ENCODE peak calls at places on chromosomes 12 and 14, in eight cellular contexts. One of them, this sample, is unnamed. For H3K36me3, the result is how much of the 10 kb centered on the place peaks cover.

GRCh38 chr12:88736031-88736430 is 155.8 kb upstream of the KITLG start:
- DNase-seq in naive thymus-derived CD4-positive, alpha-beta T cell: no peak
- DNase-seq in uterus: no peak
- DNase-seq in neuronal stem cell: no peak
- DNase-seq in PC-3: no peak
- DNase-seq in SK-N-SH: no peak
- DNase-seq in psoas muscle: no peak
- DNase-seq in tibial nerve: no peak
- DNase-seq in this sample: no peak

GRCh38 chr12:13727707-13728147 is 253.7 kb downstream of the GRIN2B start:
- DNase-seq in tibial nerve: no peak
- DNase-seq in uterus: no peak
- DNase-seq in SK-N-SH: no peak
- DNase-seq in psoas muscle: no peak
- DNase-seq in PC-3: peak
- DNase-seq in neuronal stem cell: no peak
- DNase-seq in naive thymus-derived CD4-positive, alpha-beta T cell: no peak
- DNase-seq in this sample: no peak

GRCh38 chr12:90037740-90038139 is 329.1 kb upstream of the ATP2B1 start:
- DNase-seq in psoas muscle: no peak
- DNase-seq in tibial nerve: no peak
- DNase-seq in SK-N-SH: no peak
- DNase-seq in neuronal stem cell: no peak
- DNase-seq in uterus: no peak
- DNase-seq in PC-3: peak
- DNase-seq in naive thymus-derived CD4-positive, alpha-beta T cell: no peak
- DNase-seq in this sample: no peak

GRCh38 chr12:98595152-98595988 is 1.9 kb downstream of the SLC25A3 start:
- DNase-seq in SK-N-SH: no peak
- DNase-seq in uterus: no peak
- DNase-seq in PC-3: peak
- DNase-seq in tibial nerve: no peak
- DNase-seq in psoas muscle: no peak
- DNase-seq in neuronal stem cell: no peak
- DNase-seq in naive thymus-derived CD4-positive, alpha-beta T cell: peak
- DNase-seq in this sample: no peak

GRCh38 chr14:34043627-34044372 is 92.9 kb upstream of the EGLN3 start:
- DNase-seq in psoas muscle: no peak
- DNase-seq in PC-3: peak
- DNase-seq in SK-N-SH: no peak
- DNase-seq in tibial nerve: no peak
- DNase-seq in naive thymus-derived CD4-positive, alpha-beta T cell: no peak
- DNase-seq in neuronal stem cell: no peak
- DNase-seq in uterus: no peak
- DNase-seq in this sample: no peak

GRCh38 chr14:24280797-24281460 is 9.5 kb upstream of the RABGGTA start:
- DNase-seq in uterus: no peak
- DNase-seq in neuronal stem cell: no peak
- DNase-seq in psoas muscle: no peak
- DNase-seq in SK-N-SH: no peak
- DNase-seq in tibial nerve: no peak
- DNase-seq in naive thymus-derived CD4-positive, alpha-beta T cell: no peak
- DNase-seq in PC-3: no peak
- DNase-seq in this sample: no peak

GRCh38 chr12:104720346-104721064 is 237.6 kb downstream of the SLC41A2 start:
- DNase-seq in naive thymus-derived CD4-positive, alpha-beta T cell: peak
- DNase-seq in psoas muscle: no peak
- DNase-seq in SK-N-SH: no peak
- DNase-seq in uterus: no peak
- DNase-seq in tibial nerve: no peak
- DNase-seq in PC-3: no peak
- DNase-seq in neuronal stem cell: no peak
- DNase-seq in this sample: peak

GRCh38 chr12:5171701-5172100 is 128.0 kb downstream of the KCNA5 start:
- DNase-seq in tibial nerve: no peak
- DNase-seq in naive thymus-derived CD4-positive, alpha-beta T cell: no peak
- DNase-seq in psoas muscle: no peak
- DNase-seq in uterus: no peak
- DNase-seq in neuronal stem cell: peak
- DNase-seq in PC-3: peak
- DNase-seq in SK-N-SH: peak
- DNase-seq in this sample: no peak

GRCh38 chr14:67240168-67240932 is 885 bp upstream of the PALS1 start:
- DNase-seq in neuronal stem cell: no peak
- DNase-seq in uterus: peak
- DNase-seq in SK-N-SH: peak
- DNase-seq in psoas muscle: peak
- DNase-seq in PC-3: peak
- DNase-seq in naive thymus-derived CD4-positive, alpha-beta T cell: peak
- DNase-seq in tibial nerve: peak
- DNase-seq in this sample: no peak

GRCh38 chr14:63174760-63175191 is 29.5 kb upstream of the RHOJ start:
- DNase-seq in neuronal stem cell: peak
- DNase-seq in naive thymus-derived CD4-positive, alpha-beta T cell: no peak
- DNase-seq in tibial nerve: peak
- DNase-seq in psoas muscle: no peak
- DNase-seq in SK-N-SH: peak
- DNase-seq in uterus: no peak
- DNase-seq in PC-3: peak
- DNase-seq in this sample: no peak

GRCh38 chr14:96294246-96294645 is 38.2 kb downstream of the BDKRB1 start:
- DNase-seq in uterus: no peak
- DNase-seq in neuronal stem cell: no peak
- DNase-seq in SK-N-SH: no peak
- DNase-seq in tibial nerve: no peak
- DNase-seq in psoas muscle: no peak
- DNase-seq in naive thymus-derived CD4-positive, alpha-beta T cell: no peak
- DNase-seq in PC-3: no peak
- DNase-seq in this sample: no peak

GRCh38 chr12:124480469-124481256 is 86.7 kb downstream of the NCOR2 start:
- DNase-seq in uterus: peak
- DNase-seq in naive thymus-derived CD4-positive, alpha-beta T cell: no peak
- DNase-seq in psoas muscle: peak
- DNase-seq in neuronal stem cell: no peak
- DNase-seq in SK-N-SH: peak
- DNase-seq in tibial nerve: no peak
- DNase-seq in PC-3: peak
- DNase-seq in this sample: no peak

GRCh38 chr12:68939500-68939899 is 6.5 kb upstream of the CPM start:
- DNase-seq in tibial nerve: no peak
- DNase-seq in naive thymus-derived CD4-positive, alpha-beta T cell: no peak
- DNase-seq in psoas muscle: no peak
- DNase-seq in SK-N-SH: no peak
- DNase-seq in uterus: no peak
- DNase-seq in neuronal stem cell: no peak
- DNase-seq in PC-3: no peak
- DNase-seq in this sample: no peak

GRCh38 chr12:78095623-78096022 is 264.9 kb downstream of the NAV3 start:
- DNase-seq in psoas muscle: no peak
- DNase-seq in PC-3: peak
- DNase-seq in uterus: no peak
- DNase-seq in neuronal stem cell: no peak
- DNase-seq in SK-N-SH: no peak
- DNase-seq in tibial nerve: no peak
- DNase-seq in naive thymus-derived CD4-positive, alpha-beta T cell: no peak
- DNase-seq in this sample: no peak

GRCh38 chr12:71780207-71780822 is 25.7 kb downstream of the RAB21 start:
- DNase-seq in SK-N-SH: peak
- DNase-seq in neuronal stem cell: no peak
- DNase-seq in naive thymus-derived CD4-positive, alpha-beta T cell: peak
- DNase-seq in psoas muscle: no peak
- DNase-seq in tibial nerve: peak
- DNase-seq in uterus: no peak
- DNase-seq in PC-3: peak
- DNase-seq in this sample: peak

GRCh38 chr14:100297320-100298300 is 8.6 kb downstream of the SLC25A29 start:
- DNase-seq in SK-N-SH: peak
- DNase-seq in PC-3: no peak
- DNase-seq in psoas muscle: peak
- DNase-seq in naive thymus-derived CD4-positive, alpha-beta T cell: no peak
- DNase-seq in uterus: peak
- DNase-seq in tibial nerve: peak
- DNase-seq in neuronal stem cell: no peak
- DNase-seq in this sample: no peak

GRCh38 chr12:115451785-115452736 is 768.1 kb upstream of the TBX3 start:
- DNase-seq in naive thymus-derived CD4-positive, alpha-beta T cell: no peak
- DNase-seq in PC-3: peak
- DNase-seq in psoas muscle: peak
- DNase-seq in SK-N-SH: peak
- DNase-seq in neuronal stem cell: peak
- DNase-seq in tibial nerve: no peak
- DNase-seq in uterus: no peak
- DNase-seq in this sample: no peak

GRCh38 chr14:71319646-71320045 is 412.4 kb downstream of the PCNX1 start:
- DNase-seq in tibial nerve: no peak
- DNase-seq in SK-N-SH: peak
- DNase-seq in uterus: peak
- DNase-seq in psoas muscle: no peak
- DNase-seq in neuronal stem cell: no peak
- DNase-seq in PC-3: peak
- DNase-seq in naive thymus-derived CD4-positive, alpha-beta T cell: no peak
- DNase-seq in this sample: no peak

GRCh38 chr12:39824505-39825198 is 205.0 kb upstream of the ABCD2 start:
- DNase-seq in neuronal stem cell: no peak
- DNase-seq in psoas muscle: no peak
- DNase-seq in uterus: no peak
- DNase-seq in tibial nerve: no peak
- DNase-seq in naive thymus-derived CD4-positive, alpha-beta T cell: no peak
- DNase-seq in PC-3: no peak
- DNase-seq in SK-N-SH: peak
- DNase-seq in this sample: no peak

GRCh38 chr12:14540801-14541462 is 26.8 kb downstream of the PLBD1 start:
- DNase-seq in tibial nerve: no peak
- DNase-seq in naive thymus-derived CD4-positive, alpha-beta T cell: no peak
- DNase-seq in neuronal stem cell: no peak
- DNase-seq in SK-N-SH: no peak
- DNase-seq in uterus: no peak
- DNase-seq in PC-3: peak
- DNase-seq in psoas muscle: no peak
- DNase-seq in this sample: no peak

GRCh38 chr12:65313704-65314317 is 35.3 kb downstream of the MSRB3 start:
- DNase-seq in psoas muscle: no peak
- DNase-seq in PC-3: peak
- DNase-seq in neuronal stem cell: no peak
- DNase-seq in SK-N-SH: no peak
- DNase-seq in uterus: no peak
- DNase-seq in naive thymus-derived CD4-positive, alpha-beta T cell: no peak
- DNase-seq in tibial nerve: no peak
- DNase-seq in this sample: no peak

DNA sequence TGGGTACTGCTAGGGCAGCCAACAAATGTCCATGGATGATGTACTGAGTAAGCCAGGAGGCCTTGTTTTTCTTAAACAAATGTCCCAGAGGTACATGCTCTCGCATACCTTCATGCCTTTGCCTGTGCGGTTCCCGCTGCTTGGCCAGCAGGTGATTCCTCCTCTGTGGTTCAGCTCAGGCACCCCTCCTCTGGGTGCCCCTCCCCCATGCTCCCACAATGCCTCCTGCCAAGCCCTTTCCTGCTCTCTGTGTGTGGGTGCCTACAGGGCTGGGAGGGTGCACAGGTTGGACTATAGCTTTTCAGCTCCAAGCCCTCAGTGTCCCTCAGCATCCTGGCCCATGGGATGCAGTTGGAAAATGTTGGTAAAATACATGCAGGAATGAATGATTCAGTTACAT is 23.5 kb downstream of the ASB2 start:
- DNase-seq in tibial nerve: no peak
- DNase-seq in naive thymus-derived CD4-positive, alpha-beta T cell: no peak
- DNase-seq in uterus: no peak
- DNase-seq in PC-3: no peak
- DNase-seq in SK-N-SH: no peak
- DNase-seq in neuronal stem cell: no peak
- DNase-seq in psoas muscle: no peak
- DNase-seq in this sample: no peak
- H3K4me3 ChIP-seq in tibial nerve: no peak
- H3K4me3 ChIP-seq in naive thymus-derived CD4-positive, alpha-beta T cell: no peak
- H3K4me3 ChIP-seq in uterus: no peak
- H3K4me3 ChIP-seq in PC-3: no peak
- H3K4me3 ChIP-seq in SK-N-SH: no peak
- H3K4me3 ChIP-seq in neuronal stem cell: peak
- H3K4me3 ChIP-seq in psoas muscle: no peak
- H3K4me3 ChIP-seq in this sample: no peak

DNA sequence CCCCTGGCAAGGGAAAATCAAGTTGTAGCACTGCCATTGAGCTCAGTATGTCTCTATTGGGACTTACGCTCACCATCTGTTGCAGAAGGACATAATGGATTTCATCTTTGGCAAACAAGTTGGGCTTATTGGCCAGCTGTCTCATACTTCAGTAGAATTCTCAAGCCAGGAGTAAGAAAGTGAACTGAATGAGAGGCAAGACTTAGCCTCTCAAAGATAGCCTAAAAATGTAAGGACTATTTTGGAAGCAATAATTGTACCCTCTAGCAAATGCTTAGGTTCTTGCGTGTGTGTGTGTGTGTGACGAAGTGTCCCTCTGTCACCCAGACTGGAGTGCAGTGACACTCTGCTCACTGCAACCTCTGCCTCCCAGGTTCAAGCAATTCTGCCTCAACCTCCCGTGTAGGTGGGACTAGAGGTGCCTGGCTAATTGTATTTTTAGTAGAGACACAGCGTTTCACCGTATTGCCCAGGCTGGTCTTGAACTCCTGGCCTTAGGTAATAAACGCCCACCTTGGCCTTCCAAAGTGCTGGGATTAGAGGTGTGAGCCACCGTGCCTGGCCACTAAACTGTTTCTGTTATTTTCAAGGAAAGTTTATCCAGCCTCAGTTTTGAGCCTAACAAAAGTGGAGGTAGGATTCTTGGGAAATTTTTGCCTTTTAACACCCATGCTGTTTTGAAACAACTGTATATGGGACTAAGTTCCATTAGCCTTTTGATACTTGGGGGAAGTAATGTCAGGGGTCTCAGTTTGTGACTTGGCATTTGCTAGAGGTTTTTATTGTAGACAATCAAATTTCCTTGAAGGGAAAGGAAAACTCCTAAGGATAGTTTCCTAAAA is 7.0 kb downstream of the HNRNPA1 start:
- DNase-seq in PC-3: no peak
- DNase-seq in uterus: no peak
- DNase-seq in naive thymus-derived CD4-positive, alpha-beta T cell: no peak
- DNase-seq in neuronal stem cell: no peak
- DNase-seq in psoas muscle: no peak
- DNase-seq in tibial nerve: no peak
- DNase-seq in SK-N-SH: no peak
- DNase-seq in this sample: no peak
- H3K36me3 ChIP-seq in PC-3: under half
- H3K36me3 ChIP-seq in uterus: under half
- H3K36me3 ChIP-seq in naive thymus-derived CD4-positive, alpha-beta T cell: under half
- H3K36me3 ChIP-seq in neuronal stem cell: half or more
- H3K36me3 ChIP-seq in psoas muscle: under half
- H3K36me3 ChIP-seq in tibial nerve: half or more
- H3K36me3 ChIP-seq in SK-N-SH: under half
- H3K36me3 ChIP-seq in this sample: under half

GRCh38 chr12:31317471-31318397 is 8.2 kb downstream of the SINHCAF start:
- DNase-seq in naive thymus-derived CD4-positive, alpha-beta T cell: no peak
- DNase-seq in psoas muscle: no peak
- DNase-seq in uterus: no peak
- DNase-seq in neuronal stem cell: no peak
- DNase-seq in SK-N-SH: no peak
- DNase-seq in PC-3: no peak
- DNase-seq in tibial nerve: no peak
- DNase-seq in this sample: no peak
- H3K4me3 ChIP-seq in naive thymus-derived CD4-positive, alpha-beta T cell: peak
- H3K4me3 ChIP-seq in psoas muscle: peak
- H3K4me3 ChIP-seq in uterus: peak
- H3K4me3 ChIP-seq in neuronal stem cell: no peak
- H3K4me3 ChIP-seq in SK-N-SH: peak
- H3K4me3 ChIP-seq in PC-3: peak
- H3K4me3 ChIP-seq in tibial nerve: peak
- H3K4me3 ChIP-seq in this sample: peak

GRCh38 chr14:75946785-75947184 is 35.0 kb downstream of the TGFB3 start:
- DNase-seq in SK-N-SH: no peak
- DNase-seq in psoas muscle: no peak
- DNase-seq in neuronal stem cell: no peak
- DNase-seq in naive thymus-derived CD4-positive, alpha-beta T cell: no peak
- DNase-seq in tibial nerve: no peak
- DNase-seq in PC-3: no peak
- DNase-seq in uterus: no peak
- DNase-seq in this sample: no peak
- H3K36me3 ChIP-seq in SK-N-SH: under half
- H3K36me3 ChIP-seq in psoas muscle: under half
- H3K36me3 ChIP-seq in neuronal stem cell: under half
- H3K36me3 ChIP-seq in naive thymus-derived CD4-positive, alpha-beta T cell: under half
- H3K36me3 ChIP-seq in tibial nerve: under half
- H3K36me3 ChIP-seq in PC-3: under half
- H3K36me3 ChIP-seq in uterus: under half
- H3K36me3 ChIP-seq in this sample: under half

This sample was measured in CD8-positive, alpha-beta T cell.